ENCODE peak calls at places on chromosomes 13 and 19, in five cellular contexts. B is EL; F is HTR-8/SVneo; T is skeletal muscle cell; R is CD8-positive, alpha-beta T cell. X is an unnamed sample.

GRCh38 chr19:15748239-15748638 is 10.5 kb downstream of the OR10H3 start:
- DNase-seq in T (no peak), B (no peak), F (no peak), R (no peak), X (no peak)

GRCh38 chr19:45865269-45865948 is 1.3 kb downstream of the FOXA3 start:
- DNase-seq in B (no peak), F (no peak), T (no peak), R (no peak), X (no peak)

GRCh38 chr19:51808333-51808986 is 13.5 kb downstream of the FPR3 start:
- DNase-seq in T (no peak), B (peak), R (no peak), F (peak), X (no peak)

GRCh38 chr13:76856141-76856571 is 30.0 kb downstream of the KCTD12 start:
- DNase-seq in F (no peak), T (peak), B (peak), R (no peak), X (no peak)

GRCh38 chr13:105735269-105735668 is 800.2 kb downstream of the EFNB2 start:
- DNase-seq in F (no peak), B (no peak), R (no peak), T (no peak), X (no peak)

GRCh38 chr13:46288570-46289259 is 77.0 kb downstream of the LRRC63 start:
- DNase-seq in T (peak), B (peak), F (peak), R (no peak), X (no peak)

GRCh38 chr13:28538932-28539331 is 44.0 kb upstream of the FLT1 start:
- DNase-seq in B (no peak), T (no peak), R (no peak), F (no peak), X (no peak)

GRCh38 chr19:1862424-1863307 is 713 bp downstream of the KLF16 start:
- DNase-seq in T (no peak), R (peak), F (no peak), B (peak), X (no peak)

GRCh38 chr19:17656970-17657369 is 31.2 kb downstream of the UNC13A start:
- DNase-seq in T (no peak), F (no peak), B (no peak), R (no peak), X (no peak)

GRCh38 chr13:21872795-21873194 is 201.9 kb downstream of the FGF9 start:
- DNase-seq in T (no peak), B (no peak), F (no peak), R (no peak), X (no peak)

GRCh38 chr13:33318744-33319143 is 33.2 kb upstream of the STARD13 start:
- DNase-seq in F (no peak), R (no peak), B (peak), T (no peak), X (no peak)

GRCh38 chr19:33673258-33673875 is 51.6 kb downstream of the CHST8 start:
- DNase-seq in B (no peak), R (no peak), F (no peak), T (no peak), X (no peak)